ENCODE peak calls at places on chromosomes 3 and 15, in seven cellular contexts. One of them, this sample, is unnamed.

GRCh38 chr15:43776718-43777292 is at the start of gene ELL3:
- DNase-seq in Caco-2: no peak
- DNase-seq in CD8-positive, alpha-beta T cell: peak; percentile 60
- DNase-seq in tibial nerve: peak; percentile 68
- DNase-seq in transverse colon: peak; percentile 91
- DNase-seq in fibroblast of mammary gland: peak; percentile 64
- DNase-seq in PC-3: peak; percentile 83
- DNase-seq in this sample: peak; percentile 85

GRCh38 chr15:61099030-61099800 is 129.9 kb downstream of the RORA start:
- DNase-seq in fibroblast of mammary gland: peak; percentile 27
- DNase-seq in tibial nerve: no peak
- DNase-seq in PC-3: no peak
- DNase-seq in transverse colon: no peak
- DNase-seq in Caco-2: no peak
- DNase-seq in CD8-positive, alpha-beta T cell: no peak
- DNase-seq in this sample: no peak

GRCh38 chr15:42090375-42090774 is 4.0 kb downstream of the PLA2G4D start:
- DNase-seq in Caco-2: no peak
- DNase-seq in CD8-positive, alpha-beta T cell: no peak
- DNase-seq in tibial nerve: no peak
- DNase-seq in transverse colon: peak; percentile 47
- DNase-seq in PC-3: no peak
- DNase-seq in fibroblast of mammary gland: no peak
- DNase-seq in this sample: no peak

GRCh38 chr3:162525791-162526190 is 1029.2 kb downstream of the OTOL1 start:
- DNase-seq in tibial nerve: no peak
- DNase-seq in fibroblast of mammary gland: peak; percentile 62
- DNase-seq in transverse colon: no peak
- DNase-seq in Caco-2: no peak
- DNase-seq in CD8-positive, alpha-beta T cell: no peak
- DNase-seq in PC-3: no peak
- DNase-seq in this sample: no peak

GRCh38 chr15:70014860-70015490 is 82.7 kb downstream of the TLE3 start:
- DNase-seq in tibial nerve: no peak
- DNase-seq in transverse colon: peak; percentile 78
- DNase-seq in Caco-2: peak; percentile 10
- DNase-seq in CD8-positive, alpha-beta T cell: no peak
- DNase-seq in PC-3: no peak
- DNase-seq in fibroblast of mammary gland: no peak
- DNase-seq in this sample: no peak

GRCh38 chr3:117480981-117481380 is 771.4 kb downstream of the TUSC7 start:
- DNase-seq in Caco-2: no peak
- DNase-seq in transverse colon: no peak
- DNase-seq in CD8-positive, alpha-beta T cell: no peak
- DNase-seq in tibial nerve: no peak
- DNase-seq in fibroblast of mammary gland: no peak
- DNase-seq in PC-3: no peak
- DNase-seq in this sample: no peak

GRCh38 chr3:45170071-45170470 is 23.9 kb upstream of the CDCP1 start:
- DNase-seq in CD8-positive, alpha-beta T cell: no peak
- DNase-seq in Caco-2: no peak
- DNase-seq in PC-3: no peak
- DNase-seq in fibroblast of mammary gland: no peak
- DNase-seq in tibial nerve: no peak
- DNase-seq in transverse colon: peak; percentile 50
- DNase-seq in this sample: peak; percentile 77

GRCh38 chr3:150251187-150251592 is 156.9 kb upstream of the TSC22D2 start:
- DNase-seq in CD8-positive, alpha-beta T cell: no peak
- DNase-seq in transverse colon: no peak
- DNase-seq in Caco-2: no peak
- DNase-seq in fibroblast of mammary gland: no peak
- DNase-seq in tibial nerve: no peak
- DNase-seq in PC-3: no peak
- DNase-seq in this sample: no peak

GRCh38 chr3:157089455-157090221 is 70.3 kb downstream of the CCNL1 start:
- DNase-seq in Caco-2: peak; percentile 24
- DNase-seq in transverse colon: peak; percentile 67
- DNase-seq in fibroblast of mammary gland: peak; percentile 66
- DNase-seq in CD8-positive, alpha-beta T cell: no peak
- DNase-seq in tibial nerve: no peak
- DNase-seq in PC-3: peak; percentile 26
- DNase-seq in this sample: no peak

GRCh38 chr3:138781012-138781470 is 53.7 kb downstream of the PIK3CB start:
- DNase-seq in CD8-positive, alpha-beta T cell: peak; percentile 29
- DNase-seq in transverse colon: no peak
- DNase-seq in PC-3: no peak
- DNase-seq in fibroblast of mammary gland: no peak
- DNase-seq in tibial nerve: no peak
- DNase-seq in Caco-2: no peak
- DNase-seq in this sample: no peak

GRCh38 chr3:10166213-10166604 is 1.5 kb downstream of the IRAK2 start:
- DNase-seq in PC-3: no peak
- DNase-seq in Caco-2: no peak
- DNase-seq in CD8-positive, alpha-beta T cell: no peak
- DNase-seq in tibial nerve: no peak
- DNase-seq in transverse colon: no peak
- DNase-seq in fibroblast of mammary gland: no peak
- DNase-seq in this sample: no peak

GRCh38 chr15:49370782-49371181 is 52.3 kb upstream of the FGF7 start:
- DNase-seq in CD8-positive, alpha-beta T cell: no peak
- DNase-seq in PC-3: peak; percentile 52
- DNase-seq in transverse colon: no peak
- DNase-seq in fibroblast of mammary gland: peak; percentile 53
- DNase-seq in Caco-2: no peak
- DNase-seq in tibial nerve: no peak
- DNase-seq in this sample: no peak
- TF ChIP-seq CTCF in CD8-positive, alpha-beta T cell: no peak
- TF ChIP-seq CTCF in PC-3: peak; percentile 58
- TF ChIP-seq CTCF in transverse colon: no peak
- TF ChIP-seq CTCF in fibroblast of mammary gland: peak; percentile 36
- TF ChIP-seq CTCF in Caco-2: no peak
- TF ChIP-seq CTCF in tibial nerve: peak; percentile 12
- TF ChIP-seq CTCF in this sample: no peak

DNA sequence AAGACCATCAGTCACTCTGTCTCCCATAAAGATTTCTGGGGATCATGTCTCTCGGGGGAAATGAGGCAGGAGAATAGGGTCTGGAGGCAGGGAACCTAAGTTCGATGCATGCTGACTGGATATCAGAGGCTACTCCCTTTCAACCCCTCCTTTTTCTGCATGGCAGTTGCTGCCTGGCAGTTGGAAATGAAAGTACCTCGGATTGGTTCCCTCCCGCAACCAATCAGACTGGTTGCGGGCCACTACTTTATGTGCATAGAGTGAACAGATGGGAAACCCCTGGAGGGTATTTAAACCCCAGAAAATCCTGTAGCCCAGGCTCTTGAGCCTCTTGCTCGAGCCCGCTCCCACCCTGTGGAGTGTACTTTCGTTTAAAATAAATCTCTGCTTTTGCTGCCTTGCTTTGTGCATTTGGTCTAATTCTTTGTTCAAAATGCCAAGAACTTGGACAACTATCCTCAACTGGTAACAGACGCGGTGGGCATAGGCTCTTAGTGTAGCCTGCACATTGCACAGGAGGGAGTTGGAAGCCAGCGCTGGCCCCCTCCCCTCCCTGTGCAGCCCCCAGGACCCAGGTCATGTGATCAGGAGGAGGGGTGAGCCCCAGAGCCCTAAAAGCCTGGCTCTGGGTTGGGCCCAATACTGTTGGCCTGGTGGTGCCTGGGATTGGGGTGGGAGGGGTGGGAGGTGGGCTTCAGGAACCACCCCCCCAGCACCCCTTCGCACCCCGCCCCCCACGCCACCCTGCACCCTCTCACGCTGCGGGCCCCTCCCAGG is 26.9 kb downstream of the RHCG start:
- DNase-seq in CD8-positive, alpha-beta T cell: no peak
- DNase-seq in fibroblast of mammary gland: no peak
- DNase-seq in Caco-2: no peak
- DNase-seq in transverse colon: no peak
- DNase-seq in PC-3: no peak
- DNase-seq in tibial nerve: no peak
- DNase-seq in this sample: no peak
- H3K4me3 ChIP-seq in CD8-positive, alpha-beta T cell: no peak overlapping the region
- H3K4me3 ChIP-seq in fibroblast of mammary gland: no peak overlapping the region
- H3K4me3 ChIP-seq in Caco-2: no peak overlapping the region
- H3K4me3 ChIP-seq in transverse colon: no peak overlapping the region
- H3K4me3 ChIP-seq in PC-3: no peak overlapping the region
- H3K4me3 ChIP-seq in tibial nerve: no peak overlapping the region
- H3K4me3 ChIP-seq in this sample: no peak overlapping the region

GRCh38 chr3:8474991-8475390 is 26.6 kb upstream of the LMCD1 start:
- DNase-seq in CD8-positive, alpha-beta T cell: no peak
- DNase-seq in Caco-2: no peak
- DNase-seq in fibroblast of mammary gland: no peak
- DNase-seq in transverse colon: no peak
- DNase-seq in tibial nerve: no peak
- DNase-seq in PC-3: no peak
- DNase-seq in this sample: no peak
- TF ChIP-seq CTCF in CD8-positive, alpha-beta T cell: no peak
- TF ChIP-seq CTCF in Caco-2: no peak
- TF ChIP-seq CTCF in fibroblast of mammary gland: no peak
- TF ChIP-seq CTCF in transverse colon: no peak
- TF ChIP-seq CTCF in tibial nerve: no peak
- TF ChIP-seq CTCF in PC-3: no peak
- TF ChIP-seq CTCF in this sample: no peak

GRCh38 chr15:40951764-40952163 is 1.5 kb upstream of the CHAC1 start:
- DNase-seq in CD8-positive, alpha-beta T cell: no peak
- DNase-seq in PC-3: no peak
- DNase-seq in fibroblast of mammary gland: no peak
- DNase-seq in transverse colon: no peak
- DNase-seq in Caco-2: no peak
- DNase-seq in tibial nerve: no peak
- DNase-seq in this sample: no peak
- H3K4me3 ChIP-seq in CD8-positive, alpha-beta T cell: no peak overlapping the region
- H3K4me3 ChIP-seq in PC-3: no peak overlapping the region
- H3K4me3 ChIP-seq in fibroblast of mammary gland: no peak overlapping the region
- H3K4me3 ChIP-seq in transverse colon: no peak overlapping the region
- H3K4me3 ChIP-seq in Caco-2: no peak overlapping the region
- H3K4me3 ChIP-seq in tibial nerve: no peak overlapping the region
- H3K4me3 ChIP-seq in this sample: no peak overlapping the region

GRCh38 chr3:112699436-112699978 is 58.6 kb upstream of the CCDC80 start:
- DNase-seq in fibroblast of mammary gland: peak; percentile 81
- DNase-seq in PC-3: peak; percentile 94
- DNase-seq in transverse colon: no peak
- DNase-seq in tibial nerve: no peak
- DNase-seq in Caco-2: no peak
- DNase-seq in CD8-positive, alpha-beta T cell: no peak
- DNase-seq in this sample: no peak
- TF ChIP-seq CTCF in fibroblast of mammary gland: peak; percentile 24
- TF ChIP-seq CTCF in PC-3: peak; percentile 58
- TF ChIP-seq CTCF in transverse colon: no peak
- TF ChIP-seq CTCF in tibial nerve: no peak
- TF ChIP-seq CTCF in Caco-2: no peak
- TF ChIP-seq CTCF in CD8-positive, alpha-beta T cell: no peak
- TF ChIP-seq CTCF in this sample: no peak

GRCh38 chr3:50609071-50609742 is 2.4 kb downstream of the CISH start:
- DNase-seq in tibial nerve: no peak
- DNase-seq in CD8-positive, alpha-beta T cell: no peak
- DNase-seq in fibroblast of mammary gland: no peak
- DNase-seq in Caco-2: no peak
- DNase-seq in transverse colon: no peak
- DNase-seq in PC-3: no peak
- DNase-seq in this sample: peak; percentile 34
- H3K4me3 ChIP-seq in tibial nerve: no peak overlapping the region
- H3K4me3 ChIP-seq in CD8-positive, alpha-beta T cell: peak overlapping the region; percentile 89
- H3K4me3 ChIP-seq in fibroblast of mammary gland: no peak overlapping the region
- H3K4me3 ChIP-seq in Caco-2: no peak overlapping the region
- H3K4me3 ChIP-seq in transverse colon: no peak overlapping the region
- H3K4me3 ChIP-seq in PC-3: no peak overlapping the region
- H3K4me3 ChIP-seq in this sample: peak overlapping the region; percentile 89

GRCh38 chr15:51829360-51830278 is at the start of gene TMOD3:
- DNase-seq in Caco-2: peak; percentile 95
- DNase-seq in CD8-positive, alpha-beta T cell: peak; percentile 74
- DNase-seq in PC-3: peak; percentile 88
- DNase-seq in fibroblast of mammary gland: peak; percentile 79
- DNase-seq in tibial nerve: peak; percentile 75
- DNase-seq in transverse colon: peak; percentile 96
- DNase-seq in this sample: peak; percentile 95
- TF ChIP-seq CTCF in Caco-2: no peak
- TF ChIP-seq CTCF in CD8-positive, alpha-beta T cell: no peak
- TF ChIP-seq CTCF in PC-3: no peak
- TF ChIP-seq CTCF in fibroblast of mammary gland: no peak
- TF ChIP-seq CTCF in tibial nerve: no peak
- TF ChIP-seq CTCF in transverse colon: no peak
- TF ChIP-seq CTCF in this sample: no peak

DNA sequence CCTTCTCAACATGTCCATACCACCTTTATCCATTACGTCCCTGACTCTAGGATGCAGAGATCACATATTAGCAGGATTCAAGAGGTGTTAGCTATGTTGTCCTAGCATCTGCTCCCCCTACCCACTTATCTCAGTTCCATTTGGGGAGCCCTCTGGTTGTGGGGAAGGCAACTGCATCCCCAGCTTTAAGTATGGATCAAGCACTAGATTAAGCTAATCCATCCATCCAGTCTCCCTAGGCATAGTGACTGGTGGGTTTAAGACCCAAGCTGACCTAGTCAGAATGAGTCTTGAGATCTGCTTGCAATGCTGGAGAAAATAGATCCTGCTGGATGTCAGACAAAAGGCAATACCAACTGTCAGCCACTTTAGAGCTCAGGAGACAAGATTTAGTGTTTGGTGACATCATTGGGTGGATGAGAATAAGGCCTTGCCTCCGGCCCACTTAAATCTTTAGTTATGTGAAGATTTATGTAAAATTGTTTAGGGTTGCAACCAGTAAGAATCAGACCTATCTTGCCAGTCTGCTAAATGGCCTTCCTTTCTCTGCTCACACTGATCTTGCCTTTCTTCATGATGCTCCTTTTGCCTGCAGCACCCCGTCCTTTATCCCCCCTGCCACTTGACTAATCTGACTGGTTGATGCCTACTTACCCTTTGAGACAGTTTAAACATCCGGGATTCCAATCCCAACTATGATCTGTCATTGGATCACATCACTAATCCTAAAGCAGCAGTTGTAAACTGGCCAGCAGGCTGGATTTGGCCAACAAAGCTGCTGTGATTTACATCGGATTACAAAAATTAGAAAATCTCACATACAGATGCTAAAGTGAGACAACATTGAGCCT is 2.1 kb upstream of the ISY1 start:
- DNase-seq in tibial nerve: no peak
- DNase-seq in CD8-positive, alpha-beta T cell: no peak
- DNase-seq in Caco-2: peak; percentile 23
- DNase-seq in transverse colon: no peak
- DNase-seq in PC-3: no peak
- DNase-seq in fibroblast of mammary gland: no peak
- DNase-seq in this sample: no peak
- H3K4me3 ChIP-seq in tibial nerve: no peak overlapping the region
- H3K4me3 ChIP-seq in CD8-positive, alpha-beta T cell: no peak overlapping the region
- H3K4me3 ChIP-seq in Caco-2: no peak overlapping the region
- H3K4me3 ChIP-seq in transverse colon: no peak overlapping the region
- H3K4me3 ChIP-seq in PC-3: peak overlapping the region; percentile 82
- H3K4me3 ChIP-seq in fibroblast of mammary gland: no peak overlapping the region
- H3K4me3 ChIP-seq in this sample: peak overlapping the region; percentile 96

This sample was measured in psoas muscle.